ENCODE peak calls at places on chromosomes 7 and 10, in ten cellular contexts. X, V, L, T, M, J, D, E, Z and G are unnamed samples.

GRCh38 chr7:104794154-104794553 is 219.9 kb upstream of the KMT2E start:
- DNase-seq in L (no peak), J (no peak), M (no peak), D (no peak), T (no peak), E (no peak), Z (no peak), V (no peak), X (no peak), G (no peak)

GRCh38 chr10:104028146-104028545 is 57.5 kb downstream of the COL17A1 start:
- DNase-seq in E (no peak), J (no peak), Z (no peak), V (peak; percentile 70), X (no peak), M (no peak), T (peak; percentile 52), L (no peak), D (peak; percentile 29), G (no peak)

GRCh38 chr7:157318015-157318706 is 18.6 kb upstream of the DNAJB6 start:
- DNase-seq in X (no peak), J (no peak), L (peak; percentile 68), Z (peak; percentile 47), V (no peak), E (peak; percentile 79), M (no peak), T (peak; percentile 85), D (no peak), G (no peak)

GRCh38 chr7:151699920-151700319 is 177.0 kb downstream of the PRKAG2 start:
- DNase-seq in D (no peak), T (no peak), X (no peak), E (no peak), Z (no peak), V (no peak), L (no peak), M (no peak), J (no peak), G (no peak)

GRCh38 chr10:17729630-17730029 is 22.4 kb upstream of the TMEM236 start:
- DNase-seq in E (no peak), M (no peak), T (no peak), L (no peak), X (no peak), J (no peak), V (no peak), Z (no peak), D (no peak), G (no peak)

GRCh38 chr7:142581341-142581740 is 167.9 kb upstream of the PRSS1 start:
- DNase-seq in X (no peak), J (peak; percentile 16), E (no peak), L (no peak), T (peak; percentile 90), D (no peak), M (no peak), Z (no peak), V (no peak), G (no peak)

GRCh38 chr7:157490465-157490912 is 153.7 kb downstream of the DNAJB6 start:
- DNase-seq in V (no peak), X (peak; percentile 33), E (peak; percentile 80), T (peak; percentile 93), M (no peak), Z (no peak), D (peak; percentile 62), L (no peak), J (no peak), G (peak; percentile 39)

GRCh38 chr7:131298608-131298992 is 29.1 kb upstream of the MKLN1 start:
- DNase-seq in V (no peak), M (no peak), D (no peak), Z (no peak), J (no peak), E (no peak), X (no peak), T (no peak), L (no peak), G (no peak)

GRCh38 chr10:7481382-7481765 is 70.5 kb upstream of the SFMBT2 start:
- DNase-seq in J (no peak), T (no peak), L (no peak), E (no peak), V (no peak), M (no peak), X (no peak), Z (no peak), D (no peak), G (no peak)

GRCh38 chr10:131429942-131430341 is 118.4 kb upstream of the TCERG1L start:
- DNase-seq in J (no peak), V (no peak), Z (no peak), X (no peak), T (no peak), M (no peak), L (no peak), E (peak; percentile 42), D (no peak), G (no peak)
- TF ChIP-seq POLR2AphosphoS5 in J (no peak), V (no peak), Z (no peak), X (no peak), T (no peak), M (no peak), L (no peak), E (no peak), D (no peak), G (no peak)

GRCh38 chr7:111758332-111758731 is 196.0 kb upstream of the IMMP2L start:
- DNase-seq in E (no peak), X (no peak), Z (no peak), V (no peak), L (no peak), J (no peak), T (no peak), D (no peak), M (no peak), G (no peak)

GRCh38 chr7:111755388-111755787 is 193.1 kb upstream of the IMMP2L start:
- DNase-seq in M (no peak), T (no peak), D (no peak), V (no peak), Z (no peak), J (no peak), X (no peak), E (no peak), L (no peak), G (no peak)

GRCh38 chr7:111753968-111754367 is 191.7 kb upstream of the IMMP2L start:
- DNase-seq in J (no peak), L (no peak), X (no peak), E (no peak), V (no peak), D (no peak), M (no peak), T (no peak), Z (no peak), G (no peak)

GRCh38 chr7:111760043-111760442 is 197.8 kb upstream of the IMMP2L start:
- DNase-seq in D (no peak), X (no peak), V (no peak), Z (no peak), L (no peak), T (no peak), E (no peak), M (no peak), J (no peak), G (no peak)

DNA sequence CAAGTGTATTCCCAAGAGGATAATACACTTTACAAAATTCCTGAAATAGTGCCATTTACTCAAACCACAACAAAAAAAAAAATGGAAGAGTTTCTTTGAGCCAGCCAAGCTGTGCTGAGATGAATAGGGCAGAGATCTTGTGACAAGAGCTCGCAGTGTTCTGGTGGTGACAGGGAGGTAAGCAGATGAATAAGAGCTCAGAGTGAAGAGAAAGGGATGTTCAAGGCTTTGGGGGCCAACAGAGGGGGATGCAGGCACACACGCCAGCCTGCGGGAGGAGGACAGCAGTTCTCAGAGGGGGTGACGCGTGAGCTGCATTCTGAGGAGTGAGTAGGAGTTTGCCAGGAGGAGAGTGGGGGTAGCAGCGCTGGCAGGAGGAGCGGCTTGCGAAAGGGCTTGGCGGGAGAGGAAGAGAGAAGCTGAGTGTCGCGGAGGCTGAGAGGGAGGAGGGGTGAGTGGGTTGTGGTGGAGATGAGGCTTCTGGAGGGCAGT is 194.4 kb upstream of the IMMP2L start:
- DNase-seq in D (no peak), M (peak; percentile 79), L (peak; percentile 56), V (peak; percentile 75), X (no peak), E (no peak), Z (no peak), T (peak; percentile 78), J (no peak), G (peak; percentile 83)
- TF ChIP-seq POLR2AphosphoS5 in D (no peak), M (no peak), L (peak; percentile 16), V (no peak), X (no peak), E (peak; percentile 32), Z (no peak), T (no peak), J (no peak), G (peak; percentile 19)

GRCh38 chr10:119251315-119251708 is 43.9 kb downstream of the GRK5 start:
- DNase-seq in L (no peak), T (no peak), X (no peak), M (no peak), E (peak; percentile 22), J (no peak), D (no peak), Z (no peak), V (no peak), G (no peak)

GRCh38 chr10:119252051-119252465 is 44.7 kb downstream of the GRK5 start:
- DNase-seq in L (no peak), M (no peak), X (no peak), D (no peak), E (peak; percentile 50), T (no peak), Z (no peak), V (no peak), J (no peak), G (peak; percentile 31)

GRCh38 chr10:119254355-119254754 is 47.0 kb downstream of the GRK5 start:
- DNase-seq in J (no peak), E (peak; percentile 13), T (no peak), X (no peak), V (no peak), Z (no peak), D (no peak), M (no peak), L (no peak), G (no peak)

GRCh38 chr10:119252470-119253151 is 45.2 kb downstream of the GRK5 start:
- DNase-seq in V (no peak), X (no peak), E (peak; percentile 4), D (no peak), L (no peak), T (no peak), Z (no peak), J (no peak), M (no peak), G (no peak)

GRCh38 chr10:119253433-119254174 is 46.2 kb downstream of the GRK5 start:
- DNase-seq in Z (no peak), V (peak; percentile 25), D (peak; percentile 97), X (peak; percentile 92), L (no peak), J (no peak), M (peak; percentile 77), E (peak; percentile 65), T (no peak), G (peak; percentile 75)
- TF ChIP-seq POLR2AphosphoS5 in Z (no peak), V (no peak), D (peak; percentile 55), X (peak; percentile 13), L (no peak), J (no peak), M (no peak), E (no peak), T (no peak), G (peak; percentile 19)

DNA sequence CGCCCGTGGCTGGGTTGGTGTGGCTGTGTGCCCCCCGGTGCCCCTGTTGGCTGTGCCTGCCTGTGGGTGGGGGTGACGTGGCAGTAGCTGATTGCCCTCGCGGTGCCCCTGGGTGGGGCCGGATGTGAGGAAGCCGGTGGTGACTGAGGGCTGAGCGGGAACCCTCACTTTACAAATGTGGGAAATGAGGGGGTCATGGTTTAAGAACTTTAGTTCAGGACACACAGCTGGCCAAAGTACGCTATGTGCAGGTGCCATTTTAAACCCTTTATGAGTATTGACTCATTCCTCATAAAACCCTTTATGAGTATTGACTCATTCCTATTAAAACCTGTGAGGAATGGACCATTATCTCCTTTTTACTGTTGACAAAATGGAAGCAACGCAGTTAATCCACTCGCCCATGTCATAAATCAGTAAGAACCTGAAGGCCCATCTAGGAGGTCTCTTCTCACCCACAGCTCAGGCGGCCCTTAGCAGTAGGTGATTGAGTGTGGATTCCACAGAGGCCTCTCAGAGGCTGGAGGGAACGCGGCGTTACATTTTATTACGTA is 290.1 kb upstream of the COBL start:
- DNase-seq in J (no peak), V (no peak), M (no peak), D (peak; percentile 7), Z (peak; percentile 32), X (peak; percentile 25), E (no peak), T (no peak), L (no peak), G (peak; percentile 56)
- TF ChIP-seq POLR2AphosphoS5 in J (no peak), V (no peak), M (no peak), D (no peak), Z (peak; percentile 95), X (peak; percentile 80), E (no peak), T (no peak), L (no peak), G (no peak)